ENCODE peak calls at places on chromosomes 7 and 10, in seven cellular contexts. One of them, this sample, is unnamed.
A peak's percentile ranks its signal among the peaks of the same experiment; 100 is the strongest.

GRCh38 chr7:106218546-106218945 is 66.2 kb downstream of the NAMPT start:
- DNase-seq in heart right ventricle: no peak
- DNase-seq in heart left ventricle: no peak
- DNase-seq in lung: no peak
- DNase-seq in testis: no peak
- DNase-seq in OCI-LY7: no peak
- DNase-seq in CD8-positive, alpha-beta T cell: no peak
- DNase-seq in this sample: no peak

GRCh38 chr10:59131673-59132072 is 44.8 kb upstream of the PHYHIPL start:
- DNase-seq in heart left ventricle: no peak
- DNase-seq in heart right ventricle: no peak
- DNase-seq in OCI-LY7: no peak
- DNase-seq in lung: no peak
- DNase-seq in testis: no peak
- DNase-seq in CD8-positive, alpha-beta T cell: no peak
- DNase-seq in this sample: no peak

GRCh38 chr7:151923097-151923876 is 33.0 kb upstream of the GALNTL5 start:
- DNase-seq in heart right ventricle: no peak
- DNase-seq in CD8-positive, alpha-beta T cell: no peak
- DNase-seq in testis: peak; percentile 41
- DNase-seq in lung: peak; percentile 49
- DNase-seq in heart left ventricle: no peak
- DNase-seq in OCI-LY7: no peak
- DNase-seq in this sample: no peak

GRCh38 chr10:3955493-3955892 is 170.5 kb upstream of the KLF6 start:
- DNase-seq in lung: no peak
- DNase-seq in testis: no peak
- DNase-seq in CD8-positive, alpha-beta T cell: no peak
- DNase-seq in OCI-LY7: no peak
- DNase-seq in heart right ventricle: no peak
- DNase-seq in heart left ventricle: no peak
- DNase-seq in this sample: no peak

GRCh38 chr10:67385566-67385965 is 310.4 kb downstream of the CTNNA3 start:
- DNase-seq in heart left ventricle: no peak
- DNase-seq in testis: no peak
- DNase-seq in OCI-LY7: no peak
- DNase-seq in heart right ventricle: no peak
- DNase-seq in lung: no peak
- DNase-seq in CD8-positive, alpha-beta T cell: no peak
- DNase-seq in this sample: no peak

GRCh38 chr10:107687702-107688101 is 523.2 kb upstream of the SORCS1 start:
- DNase-seq in heart right ventricle: no peak
- DNase-seq in CD8-positive, alpha-beta T cell: no peak
- DNase-seq in testis: no peak
- DNase-seq in OCI-LY7: no peak
- DNase-seq in lung: no peak
- DNase-seq in heart left ventricle: no peak
- DNase-seq in this sample: no peak

GRCh38 chr7:94182066-94182465 is 177.9 kb upstream of the BET1 start:
- DNase-seq in testis: no peak
- DNase-seq in heart right ventricle: no peak
- DNase-seq in lung: no peak
- DNase-seq in OCI-LY7: no peak
- DNase-seq in heart left ventricle: no peak
- DNase-seq in CD8-positive, alpha-beta T cell: no peak
- DNase-seq in this sample: no peak

GRCh38 chr10:32846974-32847373 is 111.1 kb downstream of the ITGB1 start:
- DNase-seq in heart left ventricle: no peak
- DNase-seq in heart right ventricle: no peak
- DNase-seq in OCI-LY7: no peak
- DNase-seq in testis: no peak
- DNase-seq in CD8-positive, alpha-beta T cell: no peak
- DNase-seq in lung: no peak
- DNase-seq in this sample: no peak

GRCh38 chr7:120785056-120785455 is 72.9 kb downstream of the TSPAN12 start:
- DNase-seq in heart left ventricle: no peak
- DNase-seq in testis: no peak
- DNase-seq in heart right ventricle: no peak
- DNase-seq in lung: no peak
- DNase-seq in CD8-positive, alpha-beta T cell: no peak
- DNase-seq in OCI-LY7: no peak
- DNase-seq in this sample: no peak

GRCh38 chr10:308572-309085 is 173.4 kb downstream of the ZMYND11 start:
- DNase-seq in lung: no peak
- DNase-seq in heart right ventricle: no peak
- DNase-seq in CD8-positive, alpha-beta T cell: no peak
- DNase-seq in testis: no peak
- DNase-seq in OCI-LY7: no peak
- DNase-seq in heart left ventricle: no peak
- DNase-seq in this sample: no peak

GRCh38 chr10:103781329-103782061 is 73.9 kb downstream of the SH3PXD2A start:
- DNase-seq in heart left ventricle: peak; percentile 15
- DNase-seq in heart right ventricle: no peak
- DNase-seq in OCI-LY7: peak; percentile 48
- DNase-seq in CD8-positive, alpha-beta T cell: no peak
- DNase-seq in lung: no peak
- DNase-seq in testis: no peak
- DNase-seq in this sample: no peak

GRCh38 chr7:37428681-37429434 is 19.8 kb downstream of the ELMO1 start:
- DNase-seq in lung: no peak
- DNase-seq in OCI-LY7: no peak
- DNase-seq in heart right ventricle: no peak
- DNase-seq in testis: no peak
- DNase-seq in heart left ventricle: no peak
- DNase-seq in CD8-positive, alpha-beta T cell: no peak
- DNase-seq in this sample: no peak

GRCh38 chr7:45402480-45403218 is 171.5 kb upstream of the ADCY1 start:
- DNase-seq in OCI-LY7: no peak
- DNase-seq in heart left ventricle: no peak
- DNase-seq in lung: no peak
- DNase-seq in CD8-positive, alpha-beta T cell: no peak
- DNase-seq in testis: no peak
- DNase-seq in heart right ventricle: no peak
- DNase-seq in this sample: no peak

GRCh38 chr10:133231946-133232574 is 2.0 kb downstream of the UTF1 start:
- DNase-seq in lung: no peak
- DNase-seq in testis: no peak
- DNase-seq in heart left ventricle: no peak
- DNase-seq in OCI-LY7: no peak
- DNase-seq in CD8-positive, alpha-beta T cell: no peak
- DNase-seq in heart right ventricle: no peak
- DNase-seq in this sample: no peak

GRCh38 chr7:36283711-36284130 is 105.9 kb upstream of the ANLN start:
- DNase-seq in heart left ventricle: peak; percentile 82
- DNase-seq in lung: peak; percentile 70
- DNase-seq in OCI-LY7: peak; percentile 55
- DNase-seq in CD8-positive, alpha-beta T cell: no peak
- DNase-seq in testis: peak; percentile 39
- DNase-seq in heart right ventricle: peak; percentile 61
- DNase-seq in this sample: no peak

GRCh38 chr10:12357525-12358151 is 8.3 kb downstream of the CAMK1D start:
- DNase-seq in heart right ventricle: no peak
- DNase-seq in lung: no peak
- DNase-seq in heart left ventricle: no peak
- DNase-seq in OCI-LY7: no peak
- DNase-seq in CD8-positive, alpha-beta T cell: no peak
- DNase-seq in testis: no peak
- DNase-seq in this sample: no peak

GRCh38 chr7:35825984-35826383 is 25.1 kb downstream of the SEPTIN7 start:
- DNase-seq in lung: no peak
- DNase-seq in heart left ventricle: no peak
- DNase-seq in testis: no peak
- DNase-seq in heart right ventricle: no peak
- DNase-seq in CD8-positive, alpha-beta T cell: no peak
- DNase-seq in OCI-LY7: no peak
- DNase-seq in this sample: no peak

GRCh38 chr10:110514848-110515247 is 17.1 kb downstream of the DUSP5 start:
- DNase-seq in heart right ventricle: no peak
- DNase-seq in CD8-positive, alpha-beta T cell: no peak
- DNase-seq in OCI-LY7: no peak
- DNase-seq in testis: no peak
- DNase-seq in heart left ventricle: no peak
- DNase-seq in lung: no peak
- DNase-seq in this sample: no peak

GRCh38 chr7:47078241-47078640 is 503.7 kb downstream of the TNS3 start:
- DNase-seq in testis: peak; percentile 43
- DNase-seq in heart right ventricle: no peak
- DNase-seq in OCI-LY7: no peak
- DNase-seq in CD8-positive, alpha-beta T cell: no peak
- DNase-seq in lung: no peak
- DNase-seq in heart left ventricle: no peak
- DNase-seq in this sample: no peak

GRCh38 chr7:130274983-130275649 is 8.5 kb downstream of the CPA2 start:
- DNase-seq in heart left ventricle: no peak
- DNase-seq in OCI-LY7: no peak
- DNase-seq in lung: no peak
- DNase-seq in CD8-positive, alpha-beta T cell: no peak
- DNase-seq in heart right ventricle: no peak
- DNase-seq in testis: no peak
- DNase-seq in this sample: no peak

GRCh38 chr7:64628192-64628591 is 37.7 kb upstream of the ZNF107 start:
- DNase-seq in heart right ventricle: no peak
- DNase-seq in lung: no peak
- DNase-seq in testis: no peak
- DNase-seq in heart left ventricle: no peak
- DNase-seq in CD8-positive, alpha-beta T cell: no peak
- DNase-seq in OCI-LY7: no peak
- DNase-seq in this sample: no peak

GRCh38 chr10:58982470-58983239 is 193.8 kb upstream of the PHYHIPL start:
- DNase-seq in testis: no peak
- DNase-seq in heart right ventricle: no peak
- DNase-seq in heart left ventricle: no peak
- DNase-seq in CD8-positive, alpha-beta T cell: no peak
- DNase-seq in lung: no peak
- DNase-seq in OCI-LY7: no peak
- DNase-seq in this sample: no peak

GRCh38 chr10:17687117-17687831 is 43.3 kb downstream of the STAM start:
- DNase-seq in CD8-positive, alpha-beta T cell: no peak
- DNase-seq in heart left ventricle: no peak
- DNase-seq in OCI-LY7: no peak
- DNase-seq in lung: no peak
- DNase-seq in heart right ventricle: no peak
- DNase-seq in testis: no peak
- DNase-seq in this sample: no peak

GRCh38 chr7:74217455-74218342 is 7.9 kb downstream of the LAT2 start:
- DNase-seq in CD8-positive, alpha-beta T cell: no peak
- DNase-seq in heart right ventricle: no peak
- DNase-seq in heart left ventricle: peak; percentile 51
- DNase-seq in OCI-LY7: peak; percentile 68
- DNase-seq in testis: no peak
- DNase-seq in lung: no peak
- DNase-seq in this sample: no peak

GRCh38 chr10:132458071-132458594 is 61.1 kb downstream of the PWWP2B start:
- DNase-seq in testis: no peak
- DNase-seq in heart left ventricle: peak; percentile 51
- DNase-seq in OCI-LY7: no peak
- DNase-seq in CD8-positive, alpha-beta T cell: no peak
- DNase-seq in lung: no peak
- DNase-seq in heart right ventricle: peak; percentile 19
- DNase-seq in this sample: no peak

DNA sequence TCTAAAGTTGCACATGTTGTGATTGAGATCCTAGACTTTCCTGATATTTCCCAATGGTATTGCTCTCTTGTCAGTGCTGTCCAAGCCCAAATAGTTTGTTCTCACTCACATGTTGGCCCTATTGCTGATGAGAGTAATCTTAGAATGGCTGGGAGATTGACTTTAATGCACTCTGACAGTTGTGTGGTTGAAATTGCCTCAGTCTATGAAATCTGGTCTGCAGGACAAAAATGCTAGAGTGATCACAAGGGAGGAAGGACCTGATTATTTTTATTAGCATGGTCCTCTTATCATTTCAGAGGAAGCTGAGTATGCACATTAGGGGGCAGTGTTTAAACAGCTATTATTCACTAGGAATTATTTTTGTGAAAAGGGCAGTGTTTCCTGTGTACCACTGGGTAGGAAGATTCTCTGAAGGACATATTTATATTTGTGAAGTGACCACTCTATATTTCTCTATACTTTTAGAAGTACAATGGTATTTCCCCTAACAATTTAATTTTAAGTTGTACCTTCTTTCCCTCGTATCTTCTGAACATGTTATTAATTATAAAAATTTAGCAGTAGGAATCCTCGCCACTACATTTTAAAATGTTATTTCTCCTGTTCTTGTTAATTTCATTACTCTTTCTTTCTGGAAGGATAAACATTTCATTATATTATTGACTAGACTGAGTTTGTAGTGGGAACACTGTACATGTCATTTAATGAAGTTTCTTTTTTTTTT is 64.4 kb downstream of the SUGCT start:
- DNase-seq in testis: no peak
- DNase-seq in OCI-LY7: peak; percentile 5
- DNase-seq in heart right ventricle: no peak
- DNase-seq in CD8-positive, alpha-beta T cell: no peak
- DNase-seq in heart left ventricle: no peak
- DNase-seq in lung: no peak
- DNase-seq in this sample: no peak
- TF ChIP-seq CTCF in testis: no peak
- TF ChIP-seq CTCF in OCI-LY7: peak; percentile 70
- TF ChIP-seq CTCF in heart right ventricle: peak; percentile 36
- TF ChIP-seq CTCF in CD8-positive, alpha-beta T cell: no peak
- TF ChIP-seq CTCF in heart left ventricle: no peak
- TF ChIP-seq CTCF in lung: no peak
- TF ChIP-seq CTCF in this sample: peak; percentile 45

GRCh38 chr10:117135026-117135372 is 3.1 kb downstream of the VAX1 start:
- DNase-seq in CD8-positive, alpha-beta T cell: no peak
- DNase-seq in heart left ventricle: no peak
- DNase-seq in heart right ventricle: no peak
- DNase-seq in OCI-LY7: no peak
- DNase-seq in lung: no peak
- DNase-seq in testis: no peak
- DNase-seq in this sample: no peak
- H3K4me1 ChIP-seq in CD8-positive, alpha-beta T cell: peaks cover 28% of the 10 kb centered on the region
- H3K4me1 ChIP-seq in heart left ventricle: peaks cover 48% of the 10 kb centered on the region
- H3K4me1 ChIP-seq in heart right ventricle: peaks cover 58% of the 10 kb centered on the region
- H3K4me1 ChIP-seq in OCI-LY7: no peaks in the 10 kb centered on the region
- H3K4me1 ChIP-seq in lung: peaks cover 30% of the 10 kb centered on the region
- H3K4me1 ChIP-seq in testis: peaks cover 8% of the 10 kb centered on the region
- H3K4me1 ChIP-seq in this sample: no peaks in the 10 kb centered on the region

DNA sequence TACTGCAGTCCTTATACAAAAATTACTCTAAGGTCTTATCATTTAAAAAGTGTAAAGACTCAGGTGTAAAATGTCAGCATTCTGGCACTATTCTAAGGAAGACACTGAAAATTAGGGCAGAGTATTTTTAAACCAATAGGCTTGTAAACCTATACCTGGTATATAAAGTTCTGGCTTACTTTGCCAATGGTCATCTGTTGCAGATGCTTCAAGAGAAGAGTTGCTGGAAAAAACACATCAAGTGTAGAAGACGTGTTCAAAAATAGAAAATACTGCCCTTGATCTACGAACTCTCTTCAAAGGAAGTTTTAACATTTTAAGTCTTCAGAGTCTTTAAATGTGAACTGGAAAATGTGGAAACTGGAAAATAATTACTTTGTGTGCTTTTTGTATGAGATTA is 23.9 kb downstream of the NT5C3A start:
- DNase-seq in testis: no peak
- DNase-seq in heart left ventricle: no peak
- DNase-seq in heart right ventricle: no peak
- DNase-seq in lung: no peak
- DNase-seq in CD8-positive, alpha-beta T cell: no peak
- DNase-seq in OCI-LY7: no peak
- DNase-seq in this sample: no peak
- H3K4me3 ChIP-seq in testis: no peak overlapping the region
- H3K4me3 ChIP-seq in heart left ventricle: peak overlapping the region; percentile 56
- H3K4me3 ChIP-seq in heart right ventricle: peak overlapping the region; percentile 57
- H3K4me3 ChIP-seq in lung: no peak overlapping the region
- H3K4me3 ChIP-seq in CD8-positive, alpha-beta T cell: peak overlapping the region; percentile 50
- H3K4me3 ChIP-seq in OCI-LY7: peak overlapping the region; percentile 69
- H3K4me3 ChIP-seq in this sample: no peak overlapping the region

GRCh38 chr10:69880301-69881081 is 78.8 kb downstream of the COL13A1 start:
- DNase-seq in lung: no peak
- DNase-seq in heart left ventricle: no peak
- DNase-seq in OCI-LY7: no peak
- DNase-seq in heart right ventricle: no peak
- DNase-seq in CD8-positive, alpha-beta T cell: no peak
- DNase-seq in testis: no peak
- DNase-seq in this sample: peak; percentile 56
- TF ChIP-seq CTCF in lung: no peak
- TF ChIP-seq CTCF in heart left ventricle: no peak
- TF ChIP-seq CTCF in OCI-LY7: no peak
- TF ChIP-seq CTCF in heart right ventricle: no peak
- TF ChIP-seq CTCF in CD8-positive, alpha-beta T cell: no peak
- TF ChIP-seq CTCF in testis: no peak
- TF ChIP-seq CTCF in this sample: no peak